ENCODE peak calls at places on chromosome 6, in ten cellular contexts. J, R, X, F, D, B, Q, U, A and V are unnamed samples.
A peak's percentile ranks its signal among the peaks of the same experiment; 100 is the strongest.

GRCh38 chr6:161788531-161788930 is 514.7 kb upstream of the AGPAT4 start:
- DNase-seq in J (no peak), R (no peak), X (no peak), F (no peak), D (no peak), B (no peak), Q (no peak), U (no peak), A (no peak), V (no peak)

GRCh38 chr6:156068870-156069269 is 613.2 kb upstream of the NOX3 start:
- DNase-seq in J (no peak), R (peak; percentile 2), X (no peak), F (no peak), D (no peak), B (no peak), Q (no peak), U (peak; percentile 3), A (no peak), V (no peak)

GRCh38 chr6:31308050-31308844 is 36.4 kb upstream of the HLA-C start:
- DNase-seq in J (no peak), R (no peak), X (peak; percentile 56), F (peak; percentile 38), D (no peak), B (peak; percentile 80), Q (peak; percentile 91), U (no peak), A (no peak), V (peak; percentile 77)

GRCh38 chr6:36314221-36315014 is 22.3 kb downstream of the BNIP5 start:
- DNase-seq in J (no peak), R (no peak), X (no peak), F (no peak), D (no peak), B (no peak), Q (no peak), U (peak; percentile 35), A (no peak), V (no peak)

GRCh38 chr6:20182069-20182468 is 30.2 kb downstream of the MBOAT1 start:
- DNase-seq in J (no peak), R (no peak), X (no peak), F (no peak), D (no peak), B (no peak), Q (no peak), U (no peak), A (no peak), V (no peak)

GRCh38 chr6:107956586-107957164 is 1.3 kb downstream of the SEC63 start:
- DNase-seq in J (no peak), R (peak; percentile 75), X (no peak), F (no peak), D (no peak), B (no peak), Q (no peak), U (peak; percentile 48), A (no peak), V (no peak)

GRCh38 chr6:70210462-70210861 is 92.4 kb downstream of the COL9A1 start:
- DNase-seq in J (no peak), R (peak; percentile 4), X (no peak), F (no peak), D (no peak), B (no peak), Q (no peak), U (peak; percentile 4), A (no peak), V (no peak)

GRCh38 chr6:131063028-131063763 is at the start of gene EPB41L2:
- DNase-seq in J (peak; percentile 94), R (peak; percentile 88), X (peak; percentile 69), F (peak; percentile 58), D (peak; percentile 89), B (peak; percentile 93), Q (peak; percentile 93), U (peak; percentile 91), A (peak; percentile 64), V (peak; percentile 92)

GRCh38 chr6:90119618-90120017 is 177.0 kb downstream of the BACH2 start:
- DNase-seq in J (no peak), R (no peak), X (no peak), F (no peak), D (no peak), B (no peak), Q (no peak), U (no peak), A (no peak), V (no peak)

GRCh38 chr6:155117266-155117665 is 122.2 kb downstream of the TIAM2 start:
- DNase-seq in J (no peak), R (peak; percentile 69), X (no peak), F (no peak), D (no peak), B (no peak), Q (no peak), U (peak; percentile 97), A (no peak), V (no peak)

GRCh38 chr6:69973138-69973537 is 106.8 kb downstream of the COL19A1 start:
- DNase-seq in J (no peak), R (no peak), X (no peak), F (no peak), D (no peak), B (no peak), Q (no peak), U (no peak), A (no peak), V (no peak)

GRCh38 chr6:2038096-2038495 is 207.3 kb downstream of the GMDS start:
- DNase-seq in J (no peak), R (peak; percentile 88), X (peak; percentile 6), F (no peak), D (no peak), B (no peak), Q (no peak), U (no peak), A (no peak), V (no peak)

GRCh38 chr6:161917645-161918044 is 643.8 kb upstream of the AGPAT4 start:
- DNase-seq in J (no peak), R (peak; percentile 17), X (no peak), F (no peak), D (no peak), B (no peak), Q (no peak), U (no peak), A (no peak), V (no peak)